ENCODE peak calls at places on chromosomes 11 and 22, in six cellular contexts. N, I, E, D, G and P are unnamed samples.

GRCh38 chr11:44968510-44968909 is 17.8 kb upstream of the TP53I11 start:
- DNase-seq in N (no peak), I (no peak), E (no peak), D (no peak), G (no peak), P (no peak)

GRCh38 chr22:24693359-24693758 is 81.2 kb downstream of the PIWIL3 start:
- DNase-seq in N (peak; percentile 1), I (peak; percentile 47), E (no peak), D (no peak), G (no peak), P (no peak)

GRCh38 chr11:36364551-36364950 is 68.5 kb downstream of the PRR5L start:
- DNase-seq in N (no peak), I (no peak), E (peak; percentile 36), D (no peak), G (no peak), P (no peak)

GRCh38 chr22:25202290-25202921 is 2.7 kb downstream of the CRYBB3 start:
- DNase-seq in N (peak; percentile 53), I (peak; percentile 52), E (peak; percentile 63), D (peak; percentile 72), G (no peak), P (peak; percentile 78)

GRCh38 chr22:49992921-49993648 is 19.5 kb downstream of the IL17REL start:
- DNase-seq in N (peak; percentile 47), I (peak; percentile 49), E (peak; percentile 74), D (no peak), G (peak; percentile 67), P (peak; percentile 44)

GRCh38 chr11:131745405-131745804 is 375.0 kb downstream of the NTM start:
- DNase-seq in N (peak; percentile 89), I (peak; percentile 76), E (peak; percentile 92), D (no peak), G (no peak), P (no peak)

GRCh38 chr22:21972293-21972779 is 10.3 kb downstream of the TOP3B start:
- DNase-seq in N (peak; percentile 35), I (peak; percentile 23), E (peak; percentile 60), D (peak; percentile 70), G (peak; percentile 8), P (peak; percentile 57)

GRCh38 chr11:130592056-130592455 is 143.6 kb downstream of the ADAMTS15 start:
- DNase-seq in N (peak; percentile 38), I (no peak), E (peak; percentile 67), D (no peak), G (no peak), P (no peak)

GRCh38 chr11:127191689-127192088 is 191.1 kb upstream of the KIRREL3 start:
- DNase-seq in N (no peak), I (no peak), E (no peak), D (no peak), G (no peak), P (no peak)

GRCh38 chr22:44538071-44538470 is 40.0 kb upstream of the RTL6 start:
- DNase-seq in N (peak; percentile 37), I (peak; percentile 55), E (peak; percentile 88), D (no peak), G (no peak), P (no peak)

GRCh38 chr22:49328076-49328475 is 499.6 kb downstream of the BRD1 start:
- DNase-seq in N (no peak), I (no peak), E (no peak), D (no peak), G (no peak), P (no peak)

GRCh38 chr11:95435628-95436353 is 204.8 kb upstream of the SESN3 start:
- DNase-seq in N (no peak), I (no peak), E (no peak), D (no peak), G (no peak), P (peak; percentile 50)

GRCh38 chr11:94746721-94747120 is 21.4 kb upstream of the AMOTL1 start:
- DNase-seq in N (no peak), I (peak; percentile 34), E (peak; percentile 34), D (no peak), G (no peak), P (peak; percentile 84)

GRCh38 chr11:86735462-86736302 is 63.3 kb upstream of the ME3 start:
- DNase-seq in N (peak; percentile 62), I (peak; percentile 84), E (peak; percentile 79), D (no peak), G (no peak), P (peak; percentile 65)

GRCh38 chr11:66045177-66045639 is 3.8 kb downstream of the GAL3ST3 start:
- DNase-seq in N (peak; percentile 68), I (peak; percentile 72), E (peak; percentile 88), D (peak; percentile 92), G (peak; percentile 48), P (peak; percentile 87)

GRCh38 chr22:43848366-43849171 is 13.7 kb downstream of the SULT4A1 start:
- DNase-seq in N (peak; percentile 22), I (no peak), E (peak; percentile 53), D (no peak), G (no peak), P (peak; percentile 32)

GRCh38 chr22:29312218-29313125 is 3.0 kb downstream of the RASL10A start:
- DNase-seq in N (no peak), I (no peak), E (no peak), D (no peak), G (no peak), P (peak; percentile 23)

GRCh38 chr11:86638673-86639072 is 33.7 kb downstream of the ME3 start:
- DNase-seq in N (no peak), I (no peak), E (no peak), D (no peak), G (no peak), P (no peak)

GRCh38 chr11:27726981-27727380 is 26.7 kb upstream of the BDNF start:
- DNase-seq in N (no peak), I (no peak), E (no peak), D (no peak), G (no peak), P (no peak)

GRCh38 chr11:34599406-34599901 is 21.4 kb upstream of the EHF start:
- DNase-seq in N (peak; percentile 82), I (peak; percentile 96), E (peak; percentile 81), D (no peak), G (no peak), P (peak; percentile 52)

GRCh38 chr22:45061332-45061731 is 51.5 kb upstream of the PHF21B start:
- DNase-seq in N (no peak), I (no peak), E (no peak), D (no peak), G (no peak), P (no peak)

GRCh38 chr11:104525416-104525815 is 361.5 kb upstream of the PDGFD start:
- DNase-seq in N (no peak), I (no peak), E (no peak), D (no peak), G (no peak), P (no peak)

GRCh38 chr22:37739000-37739399 is 42.2 kb downstream of the TRIOBP start:
- DNase-seq in N (peak; percentile 94), I (peak; percentile 43), E (peak; percentile 79), D (no peak), G (no peak), P (no peak)

GRCh38 chr22:35102663-35103062 is 36.7 kb downstream of the ISX start:
- DNase-seq in N (no peak), I (peak; percentile 44), E (peak; percentile 16), D (no peak), G (no peak), P (peak; percentile 49)

GRCh38 chr11:120858740-120859139 is 165.2 kb upstream of the TBCEL start:
- DNase-seq in N (peak; percentile 9), I (no peak), E (peak; percentile 54), D (no peak), G (no peak), P (no peak)

GRCh38 chr22:47249370-47249928 is 487.0 kb downstream of the TBC1D22A start:
- DNase-seq in N (no peak), I (no peak), E (no peak), D (no peak), G (no peak), P (no peak)

GRCh38 chr11:19294444-19294843 is 53.7 kb upstream of the E2F8 start:
- DNase-seq in N (no peak), I (no peak), E (no peak), D (no peak), G (no peak), P (no peak)

GRCh38 chr11:27241316-27242122 is 121.5 kb downstream of the CCDC34 start:
- DNase-seq in N (peak; percentile 93), I (peak; percentile 63), E (peak; percentile 94), D (no peak), G (no peak), P (no peak)

GRCh38 chr11:12777208-12777874 is 103.1 kb downstream of the TEAD1 start:
- DNase-seq in N (peak; percentile 77), I (peak; percentile 44), E (peak; percentile 47), D (no peak), G (no peak), P (no peak)

GRCh38 chr11:4181780-4182721 is 87.5 kb downstream of the RRM1 start:
- DNase-seq in N (peak; percentile 53), I (peak; percentile 66), E (peak; percentile 80), D (peak; percentile 57), G (no peak), P (peak; percentile 78)

GRCh38 chr11:108945341-108945740 is 280.5 kb downstream of the DDX10 start:
- DNase-seq in N (no peak), I (no peak), E (no peak), D (no peak), G (no peak), P (no peak)